ENCODE peak calls at places on chromosomes 12 and 14, in six cellular contexts. A, U, F, W, O and I are unnamed samples.

GRCh38 chr12:103855036-103855712 is 14.1 kb upstream of the NT5DC3 start:
- DNase-seq in F (peak; percentile 55), O (no peak), A (peak; percentile 45), W (no peak), U (no peak), I (peak; percentile 90)

GRCh38 chr12:75571204-75571603 is 59.8 kb upstream of the KRR1 start:
- DNase-seq in F (no peak), A (no peak), O (no peak), W (no peak), U (no peak), I (no peak)

GRCh38 chr12:51209259-51209658 is 8.6 kb downstream of the POU6F1 start:
- DNase-seq in O (no peak), A (no peak), U (no peak), W (no peak), F (no peak), I (no peak)

GRCh38 chr12:103969391-103969790 is 3.7 kb downstream of the TDG start:
- DNase-seq in F (no peak), U (no peak), O (no peak), W (no peak), A (peak; percentile 23), I (no peak)

GRCh38 chr12:31737763-31738162 is 8.9 kb upstream of the AMN1 start:
- DNase-seq in A (no peak), F (no peak), W (no peak), O (no peak), U (no peak), I (no peak)

GRCh38 chr12:59651230-59651920 is 55.5 kb downstream of the SLC16A7 start:
- DNase-seq in A (peak; percentile 71), W (no peak), O (no peak), F (peak; percentile 46), U (no peak), I (peak; percentile 48)

GRCh38 chr14:70000601-70001000 is 121.4 kb downstream of the SMOC1 start:
- DNase-seq in F (no peak), A (no peak), U (no peak), O (no peak), W (peak; percentile 17), I (no peak)

GRCh38 chr14:93105362-93105761 is 10.4 kb downstream of the ITPK1 start:
- DNase-seq in F (peak; percentile 73), U (no peak), A (peak; percentile 51), O (peak; percentile 77), W (no peak), I (peak; percentile 64)

GRCh38 chr12:109461846-109462766 is 15.0 kb downstream of the KCTD10 start:
- DNase-seq in O (peak; percentile 84), F (peak; percentile 97), A (peak; percentile 97), W (no peak), U (no peak), I (peak; percentile 98)

GRCh38 chr12:88546851-88547250 is 33.4 kb downstream of the KITLG start:
- DNase-seq in U (no peak), O (no peak), W (no peak), F (peak; percentile 69), A (peak; percentile 79), I (peak; percentile 79)

GRCh38 chr12:116024769-116025168 is 252.7 kb downstream of the MED13L start:
- DNase-seq in F (no peak), U (no peak), A (no peak), W (no peak), O (no peak), I (no peak)

GRCh38 chr14:99522934-99523660 is 41.9 kb downstream of the CCNK start:
- DNase-seq in A (peak; percentile 61), O (no peak), U (no peak), F (no peak), W (no peak), I (peak; percentile 38)

GRCh38 chr12:103840399-103840880 is 594 bp downstream of the NT5DC3 start:
- DNase-seq in W (peak; percentile 52), A (peak; percentile 18), U (peak; percentile 31), O (peak; percentile 55), F (no peak), I (no peak)

GRCh38 chr14:68657300-68658028 is 135.4 kb downstream of the ZFP36L1 start:
- DNase-seq in F (no peak), U (no peak), O (no peak), W (no peak), A (no peak), I (no peak)

GRCh38 chr14:106850913-106851825 is 1324.8 kb downstream of the TMEM121 start:
- DNase-seq in U (no peak), W (peak; percentile 47), O (peak; percentile 87), F (no peak), A (no peak), I (no peak)

GRCh38 chr12:47079894-47080724 is at the start of gene AMIGO2:
- DNase-seq in U (no peak), A (peak; percentile 73), F (peak; percentile 83), O (peak; percentile 69), W (peak; percentile 63), I (peak; percentile 59)

GRCh38 chr14:75229576-75229922 is 49.1 kb upstream of the FOS start:
- DNase-seq in U (no peak), W (no peak), A (no peak), O (peak; percentile 85), F (no peak), I (no peak)

GRCh38 chr12:111446044-111446581 is 40.4 kb downstream of the SH2B3 start:
- DNase-seq in U (no peak), F (peak; percentile 75), W (no peak), A (peak; percentile 56), O (peak; percentile 57), I (peak; percentile 78)

GRCh38 chr14:94601961-94602391 is 10.2 kb upstream of the SERPINA3 start:
- DNase-seq in O (peak; percentile 69), U (no peak), W (no peak), A (peak; percentile 98), F (peak; percentile 96), I (peak; percentile 91)

GRCh38 chr14:79051009-79051710 is 881.0 kb downstream of the NRXN3 start:
- DNase-seq in A (no peak), W (no peak), O (no peak), F (no peak), U (no peak), I (no peak)

GRCh38 chr12:63387736-63388135 is 236.7 kb upstream of the AVPR1A start:
- DNase-seq in U (no peak), W (no peak), F (no peak), A (no peak), O (no peak), I (no peak)

GRCh38 chr14:26363689-26364088 is 234.1 kb downstream of the NOVA1 start:
- DNase-seq in F (no peak), W (no peak), O (no peak), U (no peak), A (no peak), I (no peak)

GRCh38 chr12:89432396-89432795 is 80.1 kb upstream of the DUSP6 start:
- DNase-seq in F (no peak), O (no peak), W (no peak), A (no peak), U (no peak), I (no peak)

GRCh38 chr12:55822228-55822627 is 4.4 kb downstream of the ORMDL2 start:
- DNase-seq in O (peak; percentile 46), U (no peak), F (no peak), A (no peak), W (no peak), I (peak; percentile 24)

GRCh38 chr12:86143162-86143561 is 113.0 kb downstream of the MGAT4C start:
- DNase-seq in U (no peak), W (no peak), F (no peak), O (no peak), A (no peak), I (no peak)

GRCh38 chr12:54413284-54414190 is 5.5 kb downstream of the ITGA5 start:
- DNase-seq in O (peak; percentile 88), W (no peak), A (no peak), U (peak; percentile 72), F (peak; percentile 56), I (peak; percentile 65)

GRCh38 chr14:102088012-102088792 is 1.4 kb upstream of the HSP90AA1 start:
- DNase-seq in O (peak; percentile 76), W (peak; percentile 55), F (peak; percentile 17), A (no peak), U (no peak), I (peak; percentile 54)

GRCh38 chr12:47102406-47102805 is 22.6 kb upstream of the AMIGO2 start:
- DNase-seq in W (no peak), U (no peak), O (no peak), F (no peak), A (no peak), I (no peak)

GRCh38 chr12:113425960-113426453 is 3.8 kb downstream of the SDSL start:
- DNase-seq in U (no peak), W (peak; percentile 36), O (no peak), F (no peak), A (no peak), I (no peak)

GRCh38 chr12:42473130-42473529 is 116.4 kb downstream of the PRICKLE1 start:
- DNase-seq in F (peak; percentile 45), U (no peak), A (peak; percentile 70), W (no peak), O (no peak), I (peak; percentile 75)

GRCh38 chr14:78705989-78706388 is 535.8 kb downstream of the NRXN3 start:
- DNase-seq in F (no peak), O (no peak), U (no peak), W (no peak), A (no peak), I (no peak)

GRCh38 chr14:63474844-63475243 is 68.3 kb downstream of the PPP2R5E start:
- DNase-seq in W (no peak), A (no peak), F (no peak), O (no peak), U (peak; percentile 40), I (no peak)